ENCODE peak calls at places on chromosomes 3 and 15, in four cellular contexts. F, K, D and E are unnamed samples.

GRCh38 chr3:15875016-15875689 is 77.4 kb upstream of the ANKRD28 start:
- DNase-seq in F (no peak), K (no peak), D (no peak), E (no peak)

GRCh38 chr3:189787622-189788021 is 156.4 kb downstream of the TP63 start:
- DNase-seq in F (no peak), K (no peak), D (no peak), E (no peak)

GRCh38 chr15:77039217-77039533 is 31.7 kb downstream of the TSPAN3 start:
- DNase-seq in F (no peak), K (no peak), D (no peak), E (no peak)

GRCh38 chr3:65348596-65348995 is 660.8 kb upstream of the ADAMTS9 start:
- DNase-seq in F (peak), K (no peak), D (no peak), E (peak)

GRCh38 chr3:72008226-72008996 is 223.5 kb upstream of the PROK2 start:
- DNase-seq in F (no peak), K (no peak), D (no peak), E (no peak)

GRCh38 chr15:39756806-39757522 is 25.7 kb downstream of the FSIP1 start:
- DNase-seq in F (peak), K (no peak), D (no peak), E (peak)

GRCh38 chr3:11878837-11879236 is 32.2 kb upstream of the TAMM41 start:
- DNase-seq in F (peak), K (no peak), D (no peak), E (no peak)

GRCh38 chr15:86916671-86917450 is 837.2 kb downstream of the AGBL1 start:
- DNase-seq in F (no peak), K (no peak), D (no peak), E (peak)

GRCh38 chr15:73564255-73564654 is 68.9 kb downstream of the NPTN start:
- DNase-seq in F (no peak), K (no peak), D (no peak), E (peak)

GRCh38 chr15:68479406-68479805 is 47.4 kb upstream of the ITGA11 start:
- DNase-seq in F (no peak), K (no peak), D (no peak), E (peak)

GRCh38 chr3:47571391-47572165 is 7.1 kb downstream of the CSPG5 start:
- DNase-seq in F (no peak), K (no peak), D (no peak), E (no peak)

GRCh38 chr15:38130739-38131498 is 121.7 kb upstream of the SPRED1 start:
- DNase-seq in F (peak), K (no peak), D (peak), E (peak)

GRCh38 chr3:49493901-49494300 is 23.8 kb downstream of the DAG1 start:
- DNase-seq in F (no peak), K (no peak), D (no peak), E (no peak)

GRCh38 chr15:74312445-74313007 is 54.9 kb downstream of the CYP11A1 start:
- DNase-seq in F (no peak), K (no peak), D (no peak), E (no peak)

GRCh38 chr3:70049761-70050160 is 50.2 kb downstream of the SAMMSON start:
- DNase-seq in F (peak), K (no peak), D (no peak), E (no peak)

GRCh38 chr3:189530822-189531221 is 100.4 kb upstream of the TP63 start:
- DNase-seq in F (no peak), K (no peak), D (no peak), E (no peak)

GRCh38 chr15:68429691-68430470 is 2.1 kb downstream of the ITGA11 start:
- DNase-seq in F (no peak), K (no peak), D (no peak), E (no peak)

GRCh38 chr3:23575697-23576096 is 230.1 kb upstream of the UBE2E1 start:
- DNase-seq in F (no peak), K (no peak), D (no peak), E (no peak)

GRCh38 chr3:123679712-123680386 is 95.0 kb upstream of the HACD2 start:
- DNase-seq in F (no peak), K (no peak), D (no peak), E (no peak)

GRCh38 chr3:69710153-69710977 is 28.9 kb upstream of the MITF start:
- DNase-seq in F (no peak), K (no peak), D (no peak), E (no peak)

GRCh38 chr15:64048766-64049165 is 2.5 kb upstream of the DAPK2 start:
- DNase-seq in F (no peak), K (no peak), D (no peak), E (no peak)

GRCh38 chr15:61888074-61888780 is 172.0 kb downstream of the VPS13C start:
- DNase-seq in F (no peak), K (no peak), D (no peak), E (no peak)

GRCh38 chr15:94119923-94120775 is 111.2 kb upstream of the MCTP2 start:
- DNase-seq in F (peak), K (no peak), D (peak), E (peak)

GRCh38 chr3:25854635-25855034 is 64.7 kb downstream of the OXSM start:
- DNase-seq in F (no peak), K (no peak), D (no peak), E (no peak)

GRCh38 chr3:47658444-47658843 is 79.8 kb upstream of the CSPG5 start:
- DNase-seq in F (no peak), K (no peak), D (no peak), E (no peak)

GRCh38 chr3:42999212-42999611 is 20.1 kb downstream of the GASK1A start:
- DNase-seq in F (no peak), K (no peak), D (no peak), E (no peak)

GRCh38 chr3:4306860-4307259 is 3.7 kb downstream of the SETMAR start:
- DNase-seq in F (no peak), K (no peak), D (no peak), E (peak)

GRCh38 chr3:63877737-63878393 is 14.2 kb downstream of the ATXN7 start:
- DNase-seq in F (no peak), K (no peak), D (no peak), E (no peak)

GRCh38 chr15:43382310-43382709 is 11.4 kb downstream of the TUBGCP4 start:
- DNase-seq in F (no peak), K (no peak), D (no peak), E (no peak)

GRCh38 chr15:77569647-77570186 is 63.0 kb downstream of the LINGO1 start:
- DNase-seq in F (no peak), K (no peak), D (no peak), E (no peak)

GRCh38 chr15:78934063-78935023 is 10.5 kb downstream of the CTSH start:
- DNase-seq in F (no peak), K (peak), D (peak), E (peak)

GRCh38 chr15:78931439-78931981 is 13.3 kb downstream of the CTSH start:
- DNase-seq in F (no peak), K (peak), D (no peak), E (peak)

GRCh38 chr15:78930577-78931388 is 14.1 kb downstream of the CTSH start:
- DNase-seq in F (no peak), K (peak), D (no peak), E (peak)

GRCh38 chr15:78932216-78932808 is 12.5 kb downstream of the CTSH start:
- DNase-seq in F (no peak), K (peak), D (no peak), E (no peak)

GRCh38 chr15:78933187-78934062 is 11.4 kb downstream of the CTSH start:
- DNase-seq in F (no peak), K (peak), D (no peak), E (no peak)
- TF ChIP-seq CTCF in F (no peak), K (no peak), D (no peak), E (no peak)

GRCh38 chr3:127212711-127213110 is 19.8 kb downstream of the PRR23E start:
- DNase-seq in F (no peak), K (no peak), D (no peak), E (peak)

GRCh38 chr3:127209840-127210653 is 17.1 kb downstream of the PRR23E start:
- DNase-seq in F (no peak), K (peak), D (peak), E (no peak)

GRCh38 chr3:127210654-127210943 is 17.7 kb downstream of the PRR23E start:
- DNase-seq in F (no peak), K (no peak), D (no peak), E (no peak)

GRCh38 chr3:127212231-127212630 is 19.3 kb downstream of the PRR23E start:
- DNase-seq in F (no peak), K (no peak), D (no peak), E (peak)

GRCh38 chr3:127211118-127212060 is 18.5 kb downstream of the PRR23E start:
- DNase-seq in F (no peak), K (no peak), D (no peak), E (peak)
- H3K4me3 ChIP-seq in F (no peak), K (no peak), D (no peak), E (no peak)

GRCh38 chr15:79172032-79172481 is 81.5 kb upstream of the RASGRF1 start:
- DNase-seq in F (peak), K (no peak), D (no peak), E (no peak)
- TF ChIP-seq POLR2AphosphoS5 in F (no peak), K (no peak), D (no peak), E (no peak)

DNA sequence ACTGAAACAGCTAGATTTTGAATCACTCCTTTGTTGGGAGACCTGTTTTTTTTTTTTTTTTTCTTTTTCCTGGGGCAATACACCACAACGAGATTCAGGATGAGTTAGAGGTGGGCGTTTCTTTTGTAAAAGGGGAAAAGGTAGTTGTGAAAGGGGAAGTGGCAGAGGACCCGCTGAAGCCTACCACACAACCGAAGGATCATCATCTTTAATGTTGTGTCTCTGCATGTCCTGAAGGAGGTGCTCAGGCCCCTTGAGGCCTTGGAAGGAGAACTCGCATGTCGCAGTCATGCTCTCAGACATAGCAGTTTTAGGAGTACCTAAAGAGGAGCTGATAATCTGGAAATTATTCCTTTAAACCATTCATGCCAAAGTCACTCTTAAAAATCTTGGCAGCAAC is 137.9 kb upstream of the LRIG1 start:
- DNase-seq in F (peak), K (no peak), D (no peak), E (no peak)
- TF ChIP-seq CTCF in F (peak), K (no peak), D (no peak), E (no peak)

GRCh38 chr3:32821686-32822296 is 4.0 kb downstream of the TRIM71 start:
- DNase-seq in F (peak), K (no peak), D (peak), E (no peak)
- H3K4me3 ChIP-seq in F (peak), K (no peak), D (peak), E (no peak)

DNA sequence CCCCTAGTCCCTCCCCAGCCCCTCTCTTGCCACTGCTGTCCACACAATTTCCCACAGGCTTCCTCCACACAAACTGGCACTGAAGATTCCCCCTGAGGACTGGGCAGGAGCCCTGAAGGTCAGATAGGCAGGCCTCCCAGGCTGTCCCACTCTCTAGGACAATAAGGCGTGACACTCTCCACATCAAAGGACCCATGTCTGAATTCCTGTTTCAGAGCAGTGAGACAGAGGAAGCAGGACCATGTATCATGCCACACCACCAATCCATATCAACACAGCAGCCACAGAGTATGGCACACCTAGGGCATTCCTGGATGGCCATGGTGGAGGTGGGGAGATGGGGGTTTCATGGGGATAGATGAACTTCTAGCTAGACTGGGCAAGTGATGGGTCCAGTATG is 13.8 kb upstream of the CCR1 start:
- DNase-seq in F (no peak), K (no peak), D (no peak), E (no peak)
- TF ChIP-seq POLR2AphosphoS5 in F (no peak), K (no peak), D (no peak), E (no peak)

DNA sequence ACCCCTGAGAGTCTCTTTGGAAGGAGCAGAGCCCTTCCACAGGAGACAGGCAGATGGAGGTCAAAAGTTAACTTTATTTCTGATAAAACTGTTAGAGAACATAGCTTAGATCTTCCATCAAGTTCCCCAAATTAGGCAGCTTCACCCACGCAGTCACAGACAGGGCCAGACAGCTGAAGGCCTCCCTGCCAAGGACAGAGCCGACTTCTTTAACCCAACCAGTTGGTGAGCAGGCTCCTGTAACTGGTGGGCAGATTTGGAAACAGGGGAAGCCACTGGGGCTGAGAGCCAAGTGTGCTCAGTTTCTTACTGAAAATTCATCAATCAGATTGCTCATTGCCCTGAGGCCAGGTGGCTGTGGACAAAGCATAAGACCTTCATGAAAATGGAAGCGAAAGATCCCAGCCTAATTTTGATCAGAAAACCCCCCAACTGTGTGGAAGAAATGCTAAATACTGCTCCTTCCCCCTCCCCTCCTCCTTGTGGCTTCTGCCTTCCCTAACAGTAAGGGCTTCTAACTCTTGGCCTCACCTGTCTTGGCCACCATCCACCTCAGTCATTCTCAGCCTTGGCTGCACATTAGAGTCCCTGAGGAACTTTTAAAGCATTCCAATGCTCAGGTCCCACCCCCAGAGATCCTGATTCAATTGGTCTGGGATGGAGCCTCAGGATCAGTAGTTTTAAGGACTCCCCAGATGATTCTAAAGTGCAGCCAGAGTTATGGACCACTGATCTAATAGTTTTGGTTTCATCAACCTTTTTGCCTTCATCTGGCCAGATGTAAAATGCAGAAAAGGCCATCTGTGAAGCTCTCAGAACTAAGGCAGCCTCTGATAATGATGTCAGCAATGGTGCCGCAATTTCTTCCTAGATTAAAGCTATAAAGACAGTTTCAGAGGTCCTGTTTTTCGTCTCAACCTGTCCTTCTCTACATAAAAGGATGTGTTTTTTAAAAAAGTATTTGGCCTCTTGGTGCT is 11.5 kb downstream of the CLRN1 start:
- DNase-seq in F (no peak), K (no peak), D (no peak), E (no peak)
- TF ChIP-seq CTCF in F (no peak), K (no peak), D (no peak), E (no peak)